ENCODE peak calls at places on chromosomes 7 and 10, in seven cellular contexts. D is fibroblast of the aortic adventitia, W is A549, R is progenitor cell of endocrine pancreas, F is nephron progenitor cell, T is foreskin fibroblast, O is heart left ventricle. Q is an unnamed sample.
A peak's percentile ranks its signal among the peaks of the same experiment; 100 is the strongest.

GRCh38 chr7:112962815-112963214 is 123.8 kb downstream of the GPR85 start:
- DNase-seq in D (no peak), W (no peak), R (no peak), F (no peak), T (no peak), O (no peak), Q (no peak)

GRCh38 chr10:103921750-103922195 is 3.8 kb upstream of the STN1 start:
- DNase-seq in D (peak; percentile 12), W (peak; percentile 48), R (no peak), F (no peak), T (no peak), O (no peak), Q (peak; percentile 59)

GRCh38 chr10:77609781-77610272 is 27.8 kb downstream of the KCNMA1 start:
- DNase-seq in D (no peak), W (no peak), R (no peak), F (no peak), T (peak; percentile 62), O (no peak), Q (no peak)

GRCh38 chr10:484441-484924 is 205.0 kb downstream of the DIP2C start:
- DNase-seq in D (peak; percentile 38), W (no peak), R (no peak), F (no peak), T (peak; percentile 29), O (peak; percentile 26), Q (no peak)

GRCh38 chr10:61815505-61815904 is 86.0 kb upstream of the ARID5B start:
- DNase-seq in D (no peak), W (no peak), R (no peak), F (no peak), T (no peak), O (no peak), Q (no peak)

GRCh38 chr7:29865526-29865925 is 59.2 kb downstream of the WIPF3 start:
- DNase-seq in D (peak; percentile 90), W (peak; percentile 53), R (no peak), F (no peak), T (peak; percentile 71), O (peak; percentile 31), Q (no peak)

GRCh38 chr7:26199301-26200112 is 1.0 kb downstream of the HNRNPA2B1 start:
- DNase-seq in D (peak; percentile 50), W (peak; percentile 71), R (peak; percentile 18), F (peak; percentile 52), T (no peak), O (peak; percentile 82), Q (no peak)

GRCh38 chr7:41869091-41869490 is 166.2 kb upstream of the INHBA start:
- DNase-seq in D (peak; percentile 73), W (no peak), R (no peak), F (no peak), T (peak; percentile 75), O (no peak), Q (no peak)

GRCh38 chr7:78420001-78420400 is 621.4 kb downstream of the PHTF2 start:
- DNase-seq in D (no peak), W (no peak), R (no peak), F (no peak), T (no peak), O (no peak), Q (no peak)

GRCh38 chr7:30068117-30068516 is 39.9 kb downstream of the PLEKHA8 start:
- DNase-seq in D (peak; percentile 90), W (no peak), R (no peak), F (no peak), T (peak; percentile 74), O (no peak), Q (no peak)

GRCh38 chr7:66206116-66206908 is 1.2 kb downstream of the TPST1 start:
- DNase-seq in D (peak; percentile 52), W (no peak), R (no peak), F (no peak), T (no peak), O (no peak), Q (no peak)

GRCh38 chr7:39664585-39664984 is 41.2 kb downstream of the RALA start:
- DNase-seq in D (no peak), W (no peak), R (no peak), F (no peak), T (no peak), O (no peak), Q (no peak)

GRCh38 chr10:120019568-120019967 is 127.0 kb downstream of the SEC23IP start:
- DNase-seq in D (no peak), W (no peak), R (no peak), F (no peak), T (no peak), O (no peak), Q (no peak)

GRCh38 chr10:44470779-44471178 is 85.9 kb upstream of the CXCL12 start:
- DNase-seq in D (peak; percentile 81), W (no peak), R (no peak), F (no peak), T (no peak), O (no peak), Q (no peak)

GRCh38 chr10:114938818-114939193 is 811 bp downstream of the TRUB1 start:
- DNase-seq in D (no peak), W (no peak), R (no peak), F (no peak), T (no peak), O (no peak), Q (no peak)

GRCh38 chr7:105530126-105530525 is 1.9 kb upstream of the RINT1 start:
- DNase-seq in D (no peak), W (no peak), R (no peak), F (no peak), T (no peak), O (no peak), Q (no peak)

GRCh38 chr7:105532709-105533460 is 884 bp downstream of the RINT1 start:
- DNase-seq in D (no peak), W (no peak), R (no peak), F (no peak), T (no peak), O (no peak), Q (no peak)

GRCh38 chr7:105530546-105530945 is 1.5 kb upstream of the RINT1 start:
- DNase-seq in D (no peak), W (no peak), R (no peak), F (no peak), T (no peak), O (no peak), Q (no peak)

DNA sequence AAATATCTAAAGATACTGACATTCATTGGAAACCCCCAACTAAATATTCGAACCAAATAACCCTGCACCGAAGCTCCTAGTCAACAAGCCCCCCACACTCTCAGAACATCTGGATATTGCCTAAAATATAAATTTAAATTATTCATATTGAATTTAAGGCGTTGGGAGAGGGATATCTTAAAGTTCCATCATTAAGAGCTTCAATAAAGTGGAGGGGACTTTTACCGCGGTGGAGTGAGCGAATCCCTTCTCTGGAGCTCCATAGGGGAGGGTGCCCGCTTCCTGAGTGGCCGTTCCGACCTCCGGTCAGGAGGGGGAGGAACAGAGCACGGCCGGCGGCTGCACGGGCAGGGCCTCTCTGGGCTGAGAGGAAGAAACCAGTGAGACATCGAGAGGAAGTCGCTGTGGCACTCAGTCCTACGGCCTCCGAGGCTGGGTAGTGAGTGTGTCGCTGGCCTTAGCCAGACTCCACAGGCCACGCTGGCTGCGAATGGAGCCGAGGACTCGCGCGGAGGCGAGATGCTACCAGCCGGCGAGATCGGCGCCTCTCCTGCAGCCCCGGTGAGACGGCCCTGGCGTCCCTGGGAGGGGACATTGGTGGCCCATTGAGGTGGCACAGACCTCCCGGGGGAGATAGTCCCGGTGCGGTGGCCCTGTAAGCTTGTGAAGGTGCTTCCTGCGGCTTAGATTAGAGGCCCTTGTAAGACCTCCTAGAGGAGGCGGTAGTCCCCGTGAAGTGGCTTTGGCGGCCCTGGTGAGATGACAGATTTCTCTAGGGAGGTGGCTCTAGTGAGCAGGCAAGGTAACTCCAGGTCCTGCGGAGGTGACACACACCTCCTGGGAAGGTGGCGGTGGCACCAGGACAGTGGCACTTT is at the start of gene RINT1:
- DNase-seq in D (peak; percentile 89), W (peak; percentile 91), R (peak; percentile 85), F (peak; percentile 89), T (peak; percentile 87), O (peak; percentile 91), Q (peak; percentile 87)
- TF ChIP-seq CTCF in D (peak; percentile 82), W (peak; percentile 63), R (peak; percentile 78), F (peak; percentile 62), T (peak; percentile 81), O (peak; percentile 66), Q (peak; percentile 96)

DNA sequence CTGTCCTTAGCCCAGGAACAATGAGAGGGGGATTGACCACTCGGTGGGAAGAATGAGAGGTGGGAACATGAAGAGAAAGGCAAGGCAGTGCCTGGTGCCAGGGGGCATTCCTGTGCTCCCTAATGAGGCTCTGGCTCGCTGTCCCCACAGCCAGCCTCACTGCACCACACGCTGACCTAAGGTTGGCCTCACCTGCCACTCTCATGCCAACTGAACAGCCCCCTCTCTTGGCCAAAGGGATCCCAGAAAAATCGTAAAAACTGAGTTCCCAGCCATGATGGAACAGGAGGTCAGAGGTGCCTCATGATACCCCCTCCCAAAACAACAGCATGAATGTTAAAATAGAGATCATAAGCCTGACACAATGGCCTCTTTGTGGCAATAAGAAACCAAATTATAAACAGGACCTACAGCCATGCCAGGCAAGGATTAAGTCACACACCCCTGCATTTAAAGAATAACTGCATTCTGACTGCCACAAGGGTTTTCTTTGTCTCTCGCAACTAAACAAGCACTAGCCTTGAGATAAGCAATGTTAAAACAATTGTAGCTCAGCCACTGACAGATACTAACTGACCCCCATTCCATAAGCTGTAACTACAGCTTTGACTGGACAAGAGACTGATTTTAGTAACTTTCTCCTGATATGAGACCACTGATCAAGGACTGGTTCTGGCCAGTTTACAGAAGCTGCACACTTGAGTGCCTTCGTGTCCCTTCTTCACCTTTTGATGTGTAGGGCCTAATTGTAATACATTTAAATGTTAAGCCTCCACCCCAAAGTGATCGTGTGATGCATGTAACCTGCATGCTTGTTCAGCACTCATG is 149.2 kb downstream of the SH2D4B start:
- DNase-seq in D (no peak), W (no peak), R (no peak), F (no peak), T (no peak), O (no peak), Q (no peak)
- TF ChIP-seq CTCF in D (no peak), W (no peak), R (no peak), F (no peak), T (no peak), O (no peak), Q (no peak)

GRCh38 chr7:4747013-4747412 is 28.4 kb upstream of the AP5Z1 start:
- DNase-seq in D (no peak), W (no peak), R (no peak), F (no peak), T (no peak), O (no peak), Q (no peak)

GRCh38 chr7:4745971-4746919 is 29.2 kb upstream of the AP5Z1 start:
- DNase-seq in D (peak; percentile 80), W (peak; percentile 67), R (no peak), F (no peak), T (peak; percentile 41), O (no peak), Q (no peak)

GRCh38 chr7:4742852-4743251 is 32.6 kb upstream of the AP5Z1 start:
- DNase-seq in D (no peak), W (peak; percentile 43), R (no peak), F (no peak), T (no peak), O (no peak), Q (no peak)

GRCh38 chr7:4745265-4745919 is 30.0 kb upstream of the AP5Z1 start:
- DNase-seq in D (no peak), W (peak; percentile 31), R (no peak), F (no peak), T (no peak), O (no peak), Q (no peak)

GRCh38 chr7:4744391-4745264 is 30.8 kb upstream of the AP5Z1 start:
- DNase-seq in D (peak; percentile 99), W (peak; percentile 99), R (peak; percentile 92), F (peak; percentile 97), T (peak; percentile 100), O (peak; percentile 98), Q (peak; percentile 85)
- TF ChIP-seq CTCF in D (no peak), W (no peak), R (no peak), F (no peak), T (no peak), O (no peak), Q (no peak)

GRCh38 chr7:88034083-88034695 is 100.1 kb downstream of the ADAM22 start:
- DNase-seq in D (no peak), W (no peak), R (no peak), F (no peak), T (no peak), O (no peak), Q (no peak)
- TF ChIP-seq CTCF in D (no peak), W (no peak), R (no peak), F (no peak), T (no peak), O (no peak), Q (no peak)